ENCODE peak calls at places on chromosome 19, in ten cellular contexts. I, Z, D, K, N, Y, A, B, L and S are unnamed samples.

GRCh38 chr19:35318679-35319448 is 10.1 kb upstream of the CD22 start:
- DNase-seq in Y (peak; percentile 76), A (no peak), Z (no peak), B (no peak), L (peak; percentile 50), I (no peak), K (no peak), N (no peak), D (no peak), S (peak; percentile 51)

GRCh38 chr19:6362024-6362344 is 653 bp downstream of the CLPP start:
- DNase-seq in K (no peak), I (no peak), D (no peak), N (no peak), A (no peak), L (no peak), Y (no peak), B (no peak), Z (no peak), S (no peak)

GRCh38 chr19:53553865-53554791 is 16.2 kb downstream of the ZNF331 start:
- DNase-seq in K (no peak), Z (peak; percentile 91), A (peak; percentile 81), Y (peak; percentile 94), N (no peak), D (peak; percentile 90), L (no peak), B (no peak), I (peak; percentile 89), S (peak; percentile 85)

GRCh38 chr19:52664461-52664860 is 26.3 kb upstream of the ZNF83 start:
- DNase-seq in Z (no peak), D (no peak), K (no peak), N (no peak), I (no peak), Y (no peak), A (no peak), B (no peak), L (no peak), S (no peak)

GRCh38 chr19:17441241-17442135 is 7.0 kb downstream of the TMEM221 start:
- DNase-seq in D (no peak), K (no peak), Y (peak; percentile 68), N (peak; percentile 76), L (peak; percentile 48), B (peak; percentile 75), Z (peak; percentile 54), I (no peak), A (no peak), S (no peak)

GRCh38 chr19:32223595-32224370 is 121.6 kb upstream of the ZNF507 start:
- DNase-seq in Z (no peak), Y (no peak), D (no peak), B (peak; percentile 7), K (no peak), L (no peak), N (peak; percentile 28), A (no peak), I (no peak), S (no peak)

GRCh38 chr19:57800696-57801095 is 14.0 kb downstream of the ZNF552 start:
- DNase-seq in K (no peak), N (no peak), L (no peak), B (no peak), D (no peak), Z (no peak), Y (no peak), I (no peak), A (no peak), S (no peak)

GRCh38 chr19:45498411-45499195 is at the start of gene PPM1N:
- DNase-seq in Y (no peak), Z (peak; percentile 79), L (peak; percentile 22), K (no peak), A (no peak), I (peak; percentile 53), D (no peak), N (no peak), B (no peak), S (peak; percentile 70)

GRCh38 chr19:50478901-50479715 is 2.5 kb upstream of the GARIN5A start:
- DNase-seq in N (peak; percentile 79), B (peak; percentile 41), A (no peak), L (no peak), D (no peak), K (no peak), I (no peak), Y (peak; percentile 52), Z (no peak), S (no peak)

GRCh38 chr19:41584260-41584810 is 8.4 kb downstream of the CEACAM21 start:
- DNase-seq in D (no peak), A (no peak), L (no peak), K (no peak), B (no peak), N (no peak), Y (no peak), I (no peak), Z (no peak), S (no peak)

GRCh38 chr19:46533085-46534081 is 37.7 kb upstream of the PNMA8B start:
- DNase-seq in Z (no peak), Y (no peak), N (no peak), B (no peak), A (no peak), D (no peak), K (no peak), L (no peak), I (no peak), S (no peak)

GRCh38 chr19:30634431-30634830 is 262.2 kb downstream of the ZNF536 start:
- DNase-seq in B (no peak), Y (no peak), N (no peak), K (no peak), A (no peak), Z (no peak), D (no peak), I (no peak), L (no peak), S (no peak)

GRCh38 chr19:16370671-16371391 is 46.2 kb downstream of the KLF2 start:
- DNase-seq in A (no peak), D (no peak), Z (peak; percentile 63), N (no peak), Y (no peak), K (no peak), I (peak; percentile 53), L (peak; percentile 89), B (no peak), S (no peak)

GRCh38 chr19:11214387-11214786 is 17.0 kb upstream of the KANK2 start:
- DNase-seq in L (no peak), B (no peak), N (no peak), D (no peak), Y (no peak), K (no peak), I (no peak), Z (no peak), A (no peak), S (no peak)

GRCh38 chr19:33723512-33723911 is 73.2 kb upstream of the KCTD15 start:
- DNase-seq in I (no peak), A (no peak), B (no peak), L (no peak), N (no peak), K (no peak), Y (no peak), Z (no peak), D (no peak), S (peak; percentile 32)

GRCh38 chr19:13621413-13621812 is 115.1 kb upstream of the CACNA1A start:
- DNase-seq in B (no peak), K (no peak), Y (peak; percentile 10), L (no peak), A (no peak), D (no peak), N (no peak), Z (peak; percentile 24), I (no peak), S (no peak)

GRCh38 chr19:32168606-32169005 is 176.8 kb upstream of the ZNF507 start:
- DNase-seq in I (no peak), N (no peak), K (no peak), D (no peak), L (no peak), A (no peak), Y (no peak), Z (no peak), B (no peak), S (no peak)

GRCh38 chr19:4534836-4535658 is at the start of gene PLIN5:
- DNase-seq in B (no peak), D (peak; percentile 79), A (peak; percentile 97), Z (peak; percentile 42), N (peak; percentile 42), L (peak; percentile 59), I (peak; percentile 26), Y (peak; percentile 68), K (peak; percentile 74), S (peak; percentile 27)

GRCh38 chr19:34838753-34839431 is 65.9 kb upstream of the ZNF599 start:
- DNase-seq in B (no peak), N (no peak), Z (no peak), D (no peak), L (no peak), Y (peak; percentile 26), I (peak; percentile 12), K (peak; percentile 31), A (peak; percentile 41), S (peak; percentile 62)

GRCh38 chr19:10760268-10760944 is 42.5 kb downstream of the DNM2 start:
- DNase-seq in A (no peak), L (peak; percentile 22), D (no peak), Z (peak; percentile 32), I (peak; percentile 17), Y (no peak), K (no peak), B (peak; percentile 76), N (peak; percentile 58), S (peak; percentile 84)

GRCh38 chr19:1503089-1503924 is 9.5 kb downstream of the ADAMTSL5 start:
- DNase-seq in I (peak; percentile 63), B (peak; percentile 76), D (no peak), K (no peak), A (peak; percentile 56), L (peak; percentile 68), Y (peak; percentile 31), Z (peak; percentile 76), N (peak; percentile 84), S (peak; percentile 80)

GRCh38 chr19:33689886-33690285 is 68.1 kb downstream of the CHST8 start:
- DNase-seq in A (no peak), K (no peak), I (no peak), B (no peak), L (no peak), N (no peak), Z (no peak), D (no peak), Y (no peak), S (no peak)

GRCh38 chr19:737591-738093 is 13.3 kb upstream of the MISP start:
- DNase-seq in N (peak; percentile 58), K (peak; percentile 49), L (peak; percentile 15), Z (peak; percentile 65), D (no peak), A (peak; percentile 44), I (peak; percentile 57), Y (peak; percentile 46), B (peak; percentile 74), S (peak; percentile 67)

GRCh38 chr19:55348317-55349034 is 6.0 kb downstream of the COX6B2 start:
- DNase-seq in L (no peak), A (no peak), D (no peak), N (no peak), I (no peak), B (no peak), Y (no peak), Z (no peak), K (no peak), S (no peak)

GRCh38 chr19:5434970-5435641 is 20.1 kb upstream of the ZNRF4 start:
- DNase-seq in Y (peak; percentile 45), A (no peak), D (no peak), K (no peak), I (no peak), L (no peak), N (no peak), Z (peak; percentile 23), B (no peak), S (no peak)

GRCh38 chr19:6536138-6536671 is 5.4 kb downstream of the TNFSF9 start:
- DNase-seq in B (peak; percentile 100), Z (peak; percentile 94), L (peak; percentile 97), D (peak; percentile 28), A (no peak), I (peak; percentile 90), K (no peak), Y (peak; percentile 38), N (peak; percentile 99), S (peak; percentile 57)

GRCh38 chr19:38726761-38727301 is 17.4 kb downstream of the CAPN12 start:
- DNase-seq in Z (no peak), D (peak; percentile 20), Y (no peak), N (no peak), A (no peak), L (no peak), B (no peak), I (no peak), K (no peak), S (no peak)

GRCh38 chr19:34504809-34505291 is 23.3 kb downstream of the WTIP start:
- DNase-seq in D (no peak), B (no peak), Y (no peak), L (no peak), A (no peak), K (no peak), I (no peak), N (no peak), Z (no peak), S (no peak)